ENCODE peak calls at places on chromosomes 5 and 9, in four cellular contexts. K, Z, H and T are unnamed samples.

GRCh38 chr9:70594546-70594945 is 180.1 kb upstream of the KLF9 start:
- DNase-seq in K (no peak), Z (no peak), H (no peak), T (no peak)

GRCh38 chr5:147898875-147899401 is 7.4 kb downstream of the C5orf46 start:
- DNase-seq in K (peak; percentile 12), Z (no peak), H (no peak), T (no peak)

GRCh38 chr5:132498686-132499271 is 8.2 kb upstream of the IRF1 start:
- DNase-seq in K (peak; percentile 20), Z (no peak), H (no peak), T (no peak)

GRCh38 chr5:1751026-1751863 is 48.4 kb downstream of the MRPL36 start:
- DNase-seq in K (no peak), Z (peak; percentile 31), H (no peak), T (no peak)

GRCh38 chr9:81083821-81084512 is 605.4 kb downstream of the TLE1 start:
- DNase-seq in K (peak; percentile 80), Z (no peak), H (no peak), T (no peak)

GRCh38 chr5:32852535-32852934 is 141.4 kb downstream of the NPR3 start:
- DNase-seq in K (peak; percentile 89), Z (peak; percentile 76), H (peak; percentile 33), T (peak; percentile 93)

GRCh38 chr5:34039398-34040157 is 3.4 kb downstream of the C1QTNF3 start:
- DNase-seq in K (no peak), Z (no peak), H (no peak), T (no peak)

GRCh38 chr5:36301858-36302603 is at the start of gene RANBP3L:
- DNase-seq in K (peak; percentile 56), Z (no peak), H (no peak), T (no peak)

GRCh38 chr5:7753596-7753995 is 97.3 kb downstream of the CFAP90 start:
- DNase-seq in K (no peak), Z (no peak), H (no peak), T (no peak)

GRCh38 chr9:116096046-116096445 is 57.5 kb upstream of the PAPPA start:
- DNase-seq in K (peak; percentile 38), Z (no peak), H (no peak), T (no peak)

GRCh38 chr5:107331312-107331711 is 339.4 kb downstream of the EFNA5 start:
- DNase-seq in K (no peak), Z (no peak), H (no peak), T (peak; percentile 14)

GRCh38 chr5:127518319-127518621 is 830 bp downstream of the PRRC1 start:
- DNase-seq in K (peak; percentile 57), Z (no peak), H (no peak), T (no peak)

GRCh38 chr9:135423725-135424124 is 55.9 kb upstream of the PPP1R26 start:
- DNase-seq in K (no peak), Z (no peak), H (no peak), T (no peak)

GRCh38 chr9:121281614-121282291 is 13.8 kb downstream of the GSN start:
- DNase-seq in K (peak; percentile 65), Z (peak; percentile 72), H (no peak), T (peak; percentile 71)

GRCh38 chr9:111588846-111589245 is 10.6 kb downstream of the PTGR1 start:
- DNase-seq in K (no peak), Z (no peak), H (no peak), T (no peak)

GRCh38 chr9:131706608-131706970 is 33.3 kb downstream of the RAPGEF1 start:
- DNase-seq in K (no peak), Z (no peak), H (no peak), T (no peak)

GRCh38 chr9:87656485-87656884 is 69.4 kb upstream of the CTSL start:
- DNase-seq in K (peak; percentile 56), Z (peak; percentile 14), H (no peak), T (no peak)

GRCh38 chr9:130692365-130692764 is 1.2 kb upstream of the EXOSC2 start:
- DNase-seq in K (no peak), Z (peak; percentile 94), H (peak; percentile 62), T (peak; percentile 93)

GRCh38 chr9:37534901-37535300 is 41.3 kb downstream of the FBXO10 start:
- DNase-seq in K (no peak), Z (no peak), H (no peak), T (no peak)

GRCh38 chr5:93601433-93602175 is 18.6 kb downstream of the NR2F1 start:
- DNase-seq in K (peak; percentile 91), Z (no peak), H (no peak), T (no peak)

GRCh38 chr5:93604119-93604963 is 21.3 kb downstream of the NR2F1 start:
- DNase-seq in K (peak; percentile 67), Z (peak; percentile 61), H (no peak), T (no peak)

GRCh38 chr5:93602261-93603149 is 19.5 kb downstream of the NR2F1 start:
- DNase-seq in K (peak; percentile 33), Z (peak; percentile 71), H (no peak), T (peak; percentile 90)

GRCh38 chr5:93603711-93604118 is 20.7 kb downstream of the NR2F1 start:
- DNase-seq in K (no peak), Z (peak; percentile 51), H (no peak), T (no peak)

DNA sequence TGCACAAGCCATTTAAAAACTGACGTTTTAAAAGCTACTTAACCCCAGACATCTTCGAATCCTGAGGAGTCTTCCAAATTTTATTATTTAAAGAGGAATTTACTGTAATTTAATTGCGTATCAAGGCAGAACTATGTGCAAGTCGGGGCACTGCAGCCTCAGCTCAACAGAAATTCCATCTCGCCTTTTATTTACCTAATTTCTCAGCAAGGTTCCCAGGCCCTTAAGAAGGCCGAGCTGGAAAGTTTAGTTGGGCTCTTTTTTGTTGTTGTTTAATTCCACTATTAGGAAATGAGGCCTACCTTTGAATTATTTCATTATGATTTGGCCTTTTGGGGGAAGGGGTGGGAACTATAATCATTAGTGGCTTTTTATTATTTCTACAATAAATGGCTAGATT is 20.2 kb downstream of the NR2F1 start:
- DNase-seq in K (no peak), Z (no peak), H (no peak), T (no peak)
- H3K9ac ChIP-seq in K (no peak overlapping the region), Z (no peak overlapping the region), H (no peak overlapping the region), T (no peak overlapping the region)

GRCh38 chr5:92179651-92180050 is 796.5 kb upstream of the ARRDC3 start:
- DNase-seq in K (no peak), Z (no peak), H (no peak), T (no peak)
- H3K56ac ChIP-seq in K (no peak overlapping the region), Z (no peak overlapping the region), H (no peak overlapping the region), T (no peak overlapping the region)

GRCh38 chr5:39478851-39479250 is 54.1 kb upstream of the DAB2 start:
- DNase-seq in K (peak; percentile 34), Z (no peak), H (no peak), T (no peak)
- H2BK15ac ChIP-seq in K (no peak overlapping the region), Z (no peak overlapping the region), H (no peak overlapping the region), T (no peak overlapping the region)

GRCh38 chr9:113398796-113399195 is 2.3 kb downstream of the ALAD start:
- DNase-seq in K (no peak), Z (no peak), H (no peak), T (no peak)
- H3K9ac ChIP-seq in K (no peak overlapping the region), Z (no peak overlapping the region), H (no peak overlapping the region), T (no peak overlapping the region)

GRCh38 chr5:5062903-5063302 is 77.2 kb upstream of the ADAMTS16 start:
- DNase-seq in K (no peak), Z (no peak), H (no peak), T (no peak)
- H3K56ac ChIP-seq in K (no peak overlapping the region), Z (no peak overlapping the region), H (no peak overlapping the region), T (no peak overlapping the region)

GRCh38 chr9:94533601-94534000 is 21.3 kb upstream of the PCAT7 start:
- DNase-seq in K (no peak), Z (no peak), H (no peak), T (no peak)
- H2BK15ac ChIP-seq in K (no peak overlapping the region), Z (no peak overlapping the region), H (no peak overlapping the region), T (no peak overlapping the region)

GRCh38 chr9:73131376-73131775 is 20.3 kb upstream of the ANXA1 start:
- DNase-seq in K (no peak), Z (no peak), H (no peak), T (no peak)
- H3K9ac ChIP-seq in K (no peak overlapping the region), Z (no peak overlapping the region), H (no peak overlapping the region), T (no peak overlapping the region)

DNA sequence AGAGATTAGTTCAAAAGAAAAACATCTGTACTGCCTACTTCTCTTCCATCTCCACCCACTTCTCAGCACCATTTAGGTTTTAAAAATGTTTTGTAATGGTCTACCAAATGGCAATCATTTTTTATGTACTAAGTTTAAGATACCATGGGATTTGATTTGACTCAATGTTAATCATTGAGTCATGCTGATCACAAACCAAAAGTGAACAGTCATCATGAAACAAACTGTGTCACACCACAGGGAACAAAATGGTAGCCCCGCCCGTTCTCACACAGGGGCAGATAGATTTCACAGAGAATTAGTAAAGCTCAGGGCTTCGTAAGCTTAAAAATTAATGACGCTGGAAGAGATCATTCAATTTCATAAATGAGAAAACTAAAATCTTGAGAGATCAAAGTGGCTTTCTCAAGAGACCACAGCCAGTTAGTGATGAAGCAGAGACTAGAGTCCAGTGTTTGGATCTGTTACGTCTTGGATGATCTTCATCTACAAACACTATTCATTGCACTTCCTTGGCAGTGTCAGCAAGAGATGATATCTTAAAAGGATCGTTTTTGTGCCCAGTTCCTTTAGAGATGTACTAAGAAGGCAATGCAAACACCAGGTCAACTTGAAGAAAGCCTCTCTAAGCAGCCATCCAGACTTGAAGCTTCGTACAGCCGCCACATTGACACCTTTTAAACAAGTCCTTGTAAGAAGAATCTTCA is 33.9 kb upstream of the TRIO start:
- DNase-seq in K (peak; percentile 75), Z (no peak), H (no peak), T (peak; percentile 22)
- H3K56ac ChIP-seq in K (peak overlapping the region; percentile 62), Z (no peak overlapping the region), H (no peak overlapping the region), T (no peak overlapping the region)

DNA sequence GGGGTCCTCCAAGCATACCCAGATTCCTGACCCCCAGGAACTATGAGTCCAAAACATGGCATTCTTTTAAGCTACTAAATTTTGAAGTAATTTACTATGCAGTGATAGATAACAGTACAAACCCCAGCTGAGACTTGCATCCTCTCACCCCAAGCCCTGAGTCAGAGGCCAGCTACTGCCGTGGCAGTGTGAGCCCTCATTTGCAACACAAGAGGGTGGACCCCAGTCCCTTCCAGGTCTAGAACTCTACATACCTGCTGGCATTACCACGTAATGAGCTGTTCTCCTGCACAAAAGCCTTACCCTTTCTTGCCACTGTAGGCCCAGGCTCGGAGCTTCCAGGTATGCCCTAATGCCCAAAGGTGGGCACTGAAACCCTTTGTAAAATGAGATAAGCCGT is 108.6 kb upstream of the ERCC6L2 start:
- DNase-seq in K (no peak), Z (peak; percentile 66), H (peak; percentile 33), T (no peak)
- H2BK15ac ChIP-seq in K (no peak overlapping the region), Z (no peak overlapping the region), H (peak overlapping the region; percentile 95), T (no peak overlapping the region)